ENCODE peak calls at places on chromosomes 11 and 22, in seven cellular contexts. F is NCI-H1048; V is stimulated activated CD4-positive, alpha-beta T cell treated with anti-CD3 and anti-CD28 coated beads, Interleukin-4, amount 100 ng/mL, for 48 hours; M is body of pancreas; O is activated T-cell treated with anti-CD3 and anti-CD28 coated beads for 4 hours; N is lower leg skin; Z is activated CD8-positive, alpha-beta memory T cell treated with anti-CD3 and anti-CD28 coated beads, Interleukin-2, amount 50 U/mL, for 48 hours. I is an unnamed sample.

GRCh38 chr11:130522284-130522961 is 74.0 kb downstream of the ADAMTS15 start:
- DNase-seq in F (no peak), V (no peak), M (peak), O (no peak), N (peak), Z (no peak), I (peak)

GRCh38 chr11:83957038-83957900 is 671.1 kb upstream of the CCDC90B start:
- DNase-seq in F (no peak), V (no peak), M (no peak), O (no peak), N (no peak), Z (no peak), I (no peak)

GRCh38 chr22:16800358-16800757 is 24.9 kb downstream of the XKR3 start:
- DNase-seq in F (no peak), V (no peak), M (no peak), O (no peak), N (no peak), Z (no peak), I (no peak)

GRCh38 chr11:10325398-10326079 is 20.7 kb downstream of the ADM start:
- DNase-seq in F (no peak), V (no peak), M (no peak), O (no peak), N (no peak), Z (no peak), I (peak)

GRCh38 chr22:36775589-36775965 is 342 bp downstream of the IFT27 start:
- DNase-seq in F (no peak), V (no peak), M (peak), O (peak), N (peak), Z (peak), I (no peak)

GRCh38 chr11:117585631-117586030 is 211.4 kb downstream of the DSCAML1 start:
- DNase-seq in F (no peak), V (no peak), M (no peak), O (no peak), N (peak), Z (no peak), I (no peak)

GRCh38 chr22:26239561-26239960 is 70.3 kb downstream of the SEZ6L start:
- DNase-seq in F (no peak), V (no peak), M (no peak), O (no peak), N (no peak), Z (no peak), I (no peak)

GRCh38 chr11:110381214-110381613 is 48.5 kb upstream of the FDX1 start:
- DNase-seq in F (no peak), V (no peak), M (no peak), O (no peak), N (no peak), Z (no peak), I (no peak)

GRCh38 chr22:23157560-23158515 is 12.6 kb downstream of the RAB36 start:
- DNase-seq in F (no peak), V (no peak), M (no peak), O (no peak), N (no peak), Z (no peak), I (no peak)